ENCODE peak calls at places on chromosomes 6 and 20, in eight cellular contexts. K, U, T, G, H, N, E and F are unnamed samples.
A peak's percentile ranks its signal among the peaks of the same experiment; 100 is the strongest.

GRCh38 chr6:121247386-121247785 is 86.9 kb downstream of the TBC1D32 start:
- DNase-seq in K (no peak), U (no peak), T (no peak), G (no peak), H (peak; percentile 15), N (no peak), E (no peak), F (no peak)

GRCh38 chr6:140203611-140204553 is 829.4 kb upstream of the CITED2 start:
- DNase-seq in K (no peak), U (no peak), T (peak; percentile 40), G (no peak), H (no peak), N (no peak), E (no peak), F (no peak)

GRCh38 chr6:42407379-42407778 is 44.3 kb downstream of the TRERF1 start:
- DNase-seq in K (no peak), U (no peak), T (peak; percentile 80), G (no peak), H (peak; percentile 32), N (peak; percentile 76), E (no peak), F (no peak)

GRCh38 chr20:53943522-53944291 is 126.7 kb downstream of the BCAS1 start:
- DNase-seq in K (no peak), U (peak; percentile 17), T (no peak), G (no peak), H (no peak), N (peak; percentile 30), E (no peak), F (no peak)

GRCh38 chr6:170152111-170152926 is 138.6 kb downstream of the DLL1 start:
- DNase-seq in K (peak; percentile 55), U (no peak), T (no peak), G (no peak), H (no peak), N (peak; percentile 36), E (peak; percentile 77), F (peak; percentile 69)

GRCh38 chr6:137927777-137928218 is 60.7 kb downstream of the TNFAIP3 start:
- DNase-seq in K (no peak), U (peak; percentile 59), T (no peak), G (no peak), H (no peak), N (no peak), E (no peak), F (no peak)

GRCh38 chr6:13760307-13760706 is 48.7 kb upstream of the RANBP9 start:
- DNase-seq in K (no peak), U (no peak), T (no peak), G (no peak), H (no peak), N (peak; percentile 44), E (no peak), F (no peak)

GRCh38 chr6:14354919-14355572 is 237.5 kb downstream of the CD83 start:
- DNase-seq in K (peak; percentile 54), U (no peak), T (peak; percentile 46), G (no peak), H (peak; percentile 83), N (peak; percentile 78), E (no peak), F (peak; percentile 17)

GRCh38 chr6:134640229-134640628 is 309.7 kb downstream of the ALDH8A1 start:
- DNase-seq in K (no peak), U (no peak), T (no peak), G (no peak), H (no peak), N (no peak), E (no peak), F (no peak)

GRCh38 chr6:31712296-31712695 is 2.9 kb upstream of the LY6G6D start:
- DNase-seq in K (no peak), U (no peak), T (no peak), G (no peak), H (no peak), N (no peak), E (no peak), F (no peak)

GRCh38 chr20:14622796-14623195 is 285.4 kb upstream of the FLRT3 start:
- DNase-seq in K (no peak), U (no peak), T (peak; percentile 2), G (no peak), H (peak; percentile 81), N (peak; percentile 91), E (no peak), F (no peak)

GRCh38 chr6:15544321-15544900 is 118.4 kb downstream of the DTNBP1 start:
- DNase-seq in K (no peak), U (no peak), T (no peak), G (no peak), H (peak; percentile 41), N (no peak), E (no peak), F (no peak)

GRCh38 chr20:58592076-58592695 is 58.9 kb upstream of the STX16 start:
- DNase-seq in K (no peak), U (no peak), T (no peak), G (no peak), H (no peak), N (no peak), E (no peak), F (no peak)

GRCh38 chr6:19413323-19413722 is 423.8 kb upstream of the ID4 start:
- DNase-seq in K (no peak), U (no peak), T (peak; percentile 54), G (no peak), H (peak; percentile 25), N (peak; percentile 86), E (no peak), F (no peak)

GRCh38 chr6:12258191-12258590 is 32.0 kb upstream of the EDN1 start:
- DNase-seq in K (no peak), U (no peak), T (no peak), G (no peak), H (no peak), N (no peak), E (no peak), F (no peak)

GRCh38 chr6:149483302-149483701 is 1.5 kb downstream of the ZC3H12D start:
- DNase-seq in K (no peak), U (no peak), T (no peak), G (no peak), H (no peak), N (no peak), E (no peak), F (no peak)